ENCODE peak calls at places on chromosomes 3 and 15, in six cellular contexts. K is activated CD4-positive, alpha-beta T cell treated with anti-CD3 and anti-CD28 coated beads, Interleukin-2, amount 50 U/mL, for 1 hour; X is breast epithelium; G is glutamatergic neuron; V is pons; Y is amniotic stem cell. T is an unnamed sample.

GRCh38 chr3:123070471-123070870 is 3.6 kb downstream of the PDIA5 start:
- DNase-seq in G (no peak), X (no peak), V (no peak), K (no peak), Y (no peak), T (no peak)

GRCh38 chr3:58342676-58343075 is 10.0 kb downstream of the PXK start:
- DNase-seq in V (peak), Y (no peak), G (no peak), K (no peak), X (no peak), T (no peak)

GRCh38 chr15:60507596-60508424 is 28.9 kb upstream of the ICE2 start:
- DNase-seq in V (peak), K (peak), X (no peak), Y (no peak), G (no peak), T (no peak)

GRCh38 chr3:147616998-147617619 is 207.9 kb downstream of the ZIC1 start:
- DNase-seq in K (no peak), Y (no peak), V (peak), X (no peak), G (no peak), T (no peak)

GRCh38 chr15:66802087-66803001 is 100.3 kb downstream of the SMAD6 start:
- DNase-seq in X (no peak), V (no peak), K (no peak), G (no peak), Y (no peak), T (no peak)

GRCh38 chr3:55165278-55165677 is 237.4 kb upstream of the LRTM1 start:
- DNase-seq in Y (no peak), V (no peak), G (no peak), X (no peak), K (no peak), T (no peak)

GRCh38 chr3:47910777-47911440 is 105.3 kb downstream of the MAP4 start:
- DNase-seq in X (no peak), V (no peak), K (no peak), G (no peak), Y (peak), T (no peak)

GRCh38 chr3:168495251-168495650 is 399.5 kb upstream of the GOLIM4 start:
- DNase-seq in K (no peak), X (no peak), G (no peak), V (no peak), Y (no peak), T (no peak)

GRCh38 chr3:110006913-110007312 is 669.6 kb upstream of the DPPA4 start:
- DNase-seq in G (no peak), V (no peak), K (no peak), X (no peak), Y (no peak), T (no peak)

GRCh38 chr15:66184492-66184891 is 69.1 kb downstream of the MEGF11 start:
- DNase-seq in Y (no peak), G (no peak), K (no peak), X (no peak), V (no peak), T (no peak)

GRCh38 chr15:83698294-83698693 is 44.4 kb downstream of the ADAMTSL3 start:
- DNase-seq in G (no peak), V (no peak), X (peak), Y (no peak), K (no peak), T (no peak)

GRCh38 chr3:50371133-50371670 is 11.9 kb upstream of the TMEM115 start:
- DNase-seq in V (no peak), G (no peak), X (no peak), Y (no peak), K (no peak), T (no peak)

GRCh38 chr15:74270854-74271520 is 34.9 kb downstream of the CCDC33 start:
- DNase-seq in Y (no peak), K (no peak), G (no peak), X (no peak), V (no peak), T (no peak)

GRCh38 chr3:150787741-150788370 is 24.9 kb upstream of the SIAH2 start:
- DNase-seq in K (peak), Y (peak), G (peak), X (peak), V (peak), T (peak)

GRCh38 chr3:107404727-107405519 is 27.7 kb downstream of the CCDC54 start:
- DNase-seq in Y (no peak), G (no peak), K (no peak), V (no peak), X (no peak), T (no peak)

GRCh38 chr3:192090586-192090985 is 629.6 kb downstream of the PYDC2 start:
- DNase-seq in V (no peak), Y (no peak), X (no peak), G (no peak), K (no peak), T (no peak)